ENCODE peak calls at places on chromosomes 13 and 19, in four cellular contexts. G is Daoy, W is endothelial cell, J is activated gamma-delta T cell treated with Interleukin-2 at 50 U/mL for 16 hours. F is an unnamed sample.

GRCh38 chr13:75250526-75251183 is 231.3 kb downstream of the TBC1D4 start:
- DNase-seq in J (no peak), G (peak; percentile 27), W (no peak), F (no peak)

GRCh38 chr19:52665529-52665928 is 27.4 kb upstream of the ZNF83 start:
- DNase-seq in G (peak; percentile 74), J (no peak), W (no peak), F (no peak)

GRCh38 chr19:29010276-29010675 is 202.7 kb downstream of the UQCRFS1 start:
- DNase-seq in J (no peak), G (no peak), W (no peak), F (no peak)

GRCh38 chr13:36954542-36954941 is 34.5 kb upstream of the SMAD9 start:
- DNase-seq in J (no peak), G (no peak), W (no peak), F (no peak)

GRCh38 chr13:108957369-108958012 is 328.1 kb downstream of the MYO16 start:
- DNase-seq in J (no peak), W (no peak), G (peak; percentile 40), F (no peak)

GRCh38 chr19:20233105-20233504 is 66.1 kb downstream of the ZNF486 start:
- DNase-seq in G (no peak), W (no peak), J (no peak), F (no peak)

GRCh38 chr19:48393559-48394330 is at the start of gene GRIN2D:
- DNase-seq in J (no peak), W (peak; percentile 54), G (peak; percentile 34), F (peak; percentile 27)

GRCh38 chr13:77028202-77028601 is 1.2 kb upstream of the FBXL3 start:
- DNase-seq in J (no peak), G (peak; percentile 22), W (no peak), F (no peak)

GRCh38 chr19:55275851-55276719 is 3.8 kb downstream of the HSPBP1 start:
- DNase-seq in G (no peak), W (no peak), J (no peak), F (no peak)

GRCh38 chr19:32407004-32407992 is 1.7 kb downstream of the DPY19L3 start:
- DNase-seq in G (peak; percentile 60), W (no peak), J (no peak), F (peak; percentile 94)

GRCh38 chr19:33286899-33287298 is 15.4 kb downstream of the CEBPA start:
- DNase-seq in G (no peak), J (no peak), W (no peak), F (no peak)